ENCODE peak calls at places on chromosomes 13 and 19, in five cellular contexts. B is GM04503, W is NCI-H1092, M is erythroblast, U is fibroblast of the aortic adventitia. V is an unnamed sample.

GRCh38 chr13:79631260-79631659 is 150.3 kb downstream of the NDFIP2 start:
- DNase-seq in U (peak), B (peak), W (no peak), M (no peak), V (no peak)

GRCh38 chr19:27911122-27911898 is 1301.6 kb downstream of the UQCRFS1 start:
- DNase-seq in B (no peak), M (no peak), W (no peak), U (no peak), V (no peak)

GRCh38 chr13:112174476-112175110 is 107.6 kb downstream of the SOX1 start:
- DNase-seq in M (no peak), U (no peak), W (no peak), B (no peak), V (no peak)

GRCh38 chr19:56477429-56478338 is 539 bp upstream of the ZNF667 start:
- DNase-seq in B (peak), M (peak), U (peak), W (peak), V (no peak)

GRCh38 chr13:33277946-33278345 is 7.6 kb downstream of the STARD13 start:
- DNase-seq in W (no peak), B (no peak), M (no peak), U (peak), V (no peak)

GRCh38 chr13:48234652-48235099 is 1.7 kb downstream of the ITM2B start:
- DNase-seq in W (no peak), B (no peak), M (peak), U (peak), V (no peak)

GRCh38 chr13:30148171-30148754 is 159.1 kb downstream of the KATNAL1 start:
- DNase-seq in M (no peak), W (no peak), U (no peak), B (no peak), V (no peak)

GRCh38 chr19:18328340-18329034 is 5.6 kb upstream of the LSM4 start:
- DNase-seq in W (peak), U (peak), M (peak), B (peak), V (peak)

GRCh38 chr13:106537521-106537920 is 2.1 kb upstream of the EFNB2 start:
- DNase-seq in M (no peak), U (no peak), B (no peak), W (no peak), V (no peak)

GRCh38 chr19:54875506-54875905 is 1.5 kb downstream of the FCAR start:
- DNase-seq in W (no peak), B (no peak), M (no peak), U (no peak), V (no peak)

GRCh38 chr13:37816276-37816675 is 53.3 kb downstream of the TRPC4 start:
- DNase-seq in M (no peak), U (no peak), W (no peak), B (no peak), V (no peak)

GRCh38 chr13:46321494-46322225 is 65.4 kb downstream of the RUBCNL start:
- DNase-seq in M (peak), B (no peak), W (peak), U (peak), V (no peak)

GRCh38 chr13:80180745-80181144 is 160.2 kb downstream of the SPRY2 start:
- DNase-seq in M (no peak), W (no peak), B (no peak), U (no peak), V (no peak)